ENCODE peak calls at places on chromosomes 6 and 20, in five cellular contexts. V is K562, C is GM12878, B is HepG2, K is H1. O is an unnamed sample.

GRCh38 chr6:1388927-1389790 is at the start of gene FOXF2:
- DNase-seq in V (peak), C (no peak), B (no peak), K (no peak), O (peak)

GRCh38 chr6:18586133-18586532 is 199.0 kb downstream of the RNF144B start:
- DNase-seq in V (no peak), C (no peak), B (no peak), K (no peak), O (no peak)

GRCh38 chr6:116399287-116399686 is 28.5 kb downstream of the DSE start:
- DNase-seq in V (no peak), C (no peak), B (no peak), K (no peak), O (no peak)

GRCh38 chr20:34536798-34537394 is 20.7 kb downstream of the DYNLRB1 start:
- DNase-seq in V (no peak), C (no peak), B (peak), K (no peak), O (peak)

GRCh38 chr6:108945686-108946158 is 97.5 kb downstream of the ARMC2 start:
- DNase-seq in V (no peak), C (no peak), B (no peak), K (no peak), O (peak)

GRCh38 chr20:31723282-31724078 is 812 bp upstream of the BCL2L1 start:
- DNase-seq in V (peak), C (peak), B (peak), K (peak), O (peak)

GRCh38 chr20:11972478-11972877 is 54.8 kb downstream of the BTBD3 start:
- DNase-seq in V (no peak), C (no peak), B (no peak), K (no peak), O (no peak)

GRCh38 chr20:9792674-9793073 is 46.2 kb downstream of the PAK5 start:
- DNase-seq in V (no peak), C (no peak), B (no peak), K (no peak), O (no peak)

GRCh38 chr6:72636786-72637185 is 14.9 kb downstream of the KCNQ5 start:
- DNase-seq in V (no peak), C (no peak), B (no peak), K (no peak), O (no peak)

GRCh38 chr20:62875419-62876355 is 14.1 kb upstream of the TCFL5 start:
- DNase-seq in V (peak), C (no peak), B (peak), K (no peak), O (peak)

GRCh38 chr6:74603676-74604075 is 602.2 kb downstream of the COL12A1 start:
- DNase-seq in V (no peak), C (no peak), B (no peak), K (no peak), O (no peak)

GRCh38 chr6:11270030-11271027 is 37.9 kb upstream of the NEDD9 start:
- DNase-seq in V (no peak), C (no peak), B (peak), K (no peak), O (no peak)

GRCh38 chr6:108944058-108944457 is 95.8 kb downstream of the ARMC2 start:
- DNase-seq in V (no peak), C (no peak), B (no peak), K (no peak), O (no peak)

GRCh38 chr20:52958206-52958605 is 14.0 kb upstream of the TSHZ2 start:
- DNase-seq in V (no peak), C (no peak), B (no peak), K (no peak), O (no peak)

GRCh38 chr20:4717816-4718215 is 3.9 kb upstream of the PRND start:
- DNase-seq in V (no peak), C (no peak), B (no peak), K (no peak), O (no peak)

GRCh38 chr6:136811261-136811660 is 11.1 kb upstream of the PEX7 start:
- DNase-seq in V (no peak), C (no peak), B (no peak), K (no peak), O (no peak)

GRCh38 chr6:76940186-76940585 is 523.1 kb downstream of the HTR1B start:
- DNase-seq in V (no peak), C (no peak), B (no peak), K (no peak), O (no peak)

GRCh38 chr6:73636048-73636447 is 17.7 kb downstream of the SLC17A5 start:
- DNase-seq in V (no peak), C (no peak), B (no peak), K (no peak), O (no peak)

GRCh38 chr6:33384581-33385020 is 7.0 kb upstream of the KIFC1 start:
- DNase-seq in V (peak), C (no peak), B (no peak), K (no peak), O (peak)

GRCh38 chr20:33285861-33286495 is 3.0 kb downstream of the BPIFB1 start:
- DNase-seq in V (no peak), C (no peak), B (no peak), K (no peak), O (no peak)

GRCh38 chr6:44223471-44224153 is at the start of gene SLC29A1:
- DNase-seq in V (peak), C (no peak), B (peak), K (no peak), O (peak)

GRCh38 chr6:154768280-154768679 is 35.1 kb downstream of the SCAF8 start:
- DNase-seq in V (no peak), C (no peak), B (no peak), K (no peak), O (no peak)

GRCh38 chr6:4466769-4467480 is 309.3 kb upstream of the CDYL start:
- DNase-seq in V (no peak), C (no peak), B (no peak), K (no peak), O (no peak)

GRCh38 chr20:47066484-47067270 is 172.0 kb downstream of the EYA2 start:
- DNase-seq in V (no peak), C (no peak), B (no peak), K (no peak), O (no peak)

GRCh38 chr6:145075425-145075824 is 659.9 kb downstream of the EPM2A start:
- DNase-seq in V (no peak), C (no peak), B (no peak), K (no peak), O (no peak)

GRCh38 chr6:53546256-53546655 is 1.4 kb upstream of the GCLC start:
- DNase-seq in V (no peak), C (no peak), B (no peak), K (no peak), O (no peak)

GRCh38 chr6:12572884-12573824 is 143.4 kb upstream of the PHACTR1 start:
- DNase-seq in V (no peak), C (no peak), B (no peak), K (no peak), O (peak)

GRCh38 chr20:57261488-57262243 is 4.8 kb downstream of the BMP7 start:
- DNase-seq in V (no peak), C (no peak), B (no peak), K (no peak), O (peak)

GRCh38 chr6:35168461-35168861 is 27.3 kb upstream of the TCP11 start:
- DNase-seq in V (no peak), C (no peak), B (no peak), K (no peak), O (no peak)

GRCh38 chr6:128507337-128508310 is 12.8 kb downstream of the PTPRK start:
- DNase-seq in V (no peak), C (no peak), B (peak), K (no peak), O (no peak)

GRCh38 chr20:34922654-34923381 is 32.8 kb downstream of the GSS start:
- DNase-seq in V (no peak), C (no peak), B (peak), K (no peak), O (no peak)

GRCh38 chr6:39476670-39477069 is 154.2 kb upstream of the KCNK16 start:
- DNase-seq in V (no peak), C (no peak), B (no peak), K (no peak), O (no peak)

GRCh38 chr6:106181664-106182418 is 95.7 kb downstream of the PRDM1 start:
- DNase-seq in V (no peak), C (peak), B (no peak), K (no peak), O (no peak)

GRCh38 chr20:3164043-3164762 is 4.5 kb upstream of the FASTKD5 start:
- DNase-seq in V (no peak), C (no peak), B (no peak), K (no peak), O (no peak)

GRCh38 chr6:96007663-96008062 is 8.1 kb upstream of the FUT9 start:
- DNase-seq in V (no peak), C (no peak), B (peak), K (no peak), O (no peak)

GRCh38 chr6:25882066-25882496 is 8.0 kb upstream of the SLC17A3 start:
- DNase-seq in V (no peak), C (no peak), B (no peak), K (peak), O (peak)

GRCh38 chr6:16711551-16712249 is 49.6 kb downstream of the ATXN1 start:
- DNase-seq in V (no peak), C (no peak), B (peak), K (no peak), O (no peak)

GRCh38 chr6:127026247-127026646 is 92.2 kb upstream of the RSPO3 start:
- DNase-seq in V (no peak), C (no peak), B (no peak), K (no peak), O (peak)

DNA sequence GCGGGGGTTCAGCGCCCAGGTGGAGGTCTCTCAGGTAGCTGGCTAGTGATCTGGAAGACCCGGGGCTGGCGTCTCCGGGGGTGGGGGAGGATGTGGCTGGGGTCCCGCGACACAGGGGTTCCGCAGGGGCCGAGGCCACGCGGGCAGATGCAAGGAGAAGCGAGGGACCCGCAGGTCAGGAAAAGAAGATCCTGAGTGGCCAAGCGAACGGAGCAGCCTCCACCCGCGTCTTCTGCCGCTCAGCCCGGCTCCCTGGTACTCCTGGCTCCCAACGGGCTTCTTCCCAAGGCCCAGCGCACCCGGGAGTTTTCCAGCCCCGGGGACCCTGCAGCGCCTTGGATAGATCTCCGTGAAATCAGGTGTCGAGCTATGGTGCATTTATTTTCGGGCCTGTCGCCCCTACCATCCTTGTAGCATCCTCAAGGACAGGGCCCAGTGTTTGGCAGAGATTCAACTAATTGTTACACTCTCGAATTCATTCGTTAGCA is 674 bp upstream of the CHD6 start:
- DNase-seq in V (no peak), C (no peak), B (no peak), K (no peak), O (peak)
- TF ChIP-seq CREB1 in V (no peak), C (no peak), B (no peak), K (no peak), O (no peak)

GRCh38 chr6:37168163-37168758 is 1.7 kb upstream of the PIM1 start:
- DNase-seq in V (no peak), C (no peak), B (no peak), K (no peak), O (peak)
- H3K27ac ChIP-seq in V (peak), C (no peak), B (no peak), K (no peak), O (peak)

GRCh38 chr6:46347669-46348068 is 143.6 kb downstream of the RCAN2 start:
- DNase-seq in V (no peak), C (peak), B (no peak), K (no peak), O (no peak)
- TF ChIP-seq CREB1 in V (no peak), C (no peak), B (no peak), K (no peak), O (no peak)

GRCh38 chr20:24790746-24791283 is 158.3 kb upstream of the CST7 start:
- DNase-seq in V (no peak), C (no peak), B (no peak), K (no peak), O (peak)

GRCh38 chr20:24789877-24790276 is 159.2 kb upstream of the CST7 start:
- DNase-seq in V (no peak), C (no peak), B (no peak), K (no peak), O (no peak)

GRCh38 chr20:24795444-24795843 is 153.6 kb upstream of the CST7 start:
- DNase-seq in V (no peak), C (no peak), B (no peak), K (no peak), O (no peak)

GRCh38 chr20:24791949-24792348 is 157.1 kb upstream of the CST7 start:
- DNase-seq in V (peak), C (no peak), B (no peak), K (no peak), O (no peak)

GRCh38 chr20:24792641-24793495 is 156.2 kb upstream of the CST7 start:
- DNase-seq in V (no peak), C (no peak), B (no peak), K (no peak), O (no peak)
- H3K27ac ChIP-seq in V (no peak), C (no peak), B (no peak), K (no peak), O (no peak)

GRCh38 chr20:26163890-26164289 is 467.2 kb upstream of the ZNF337 start:
- DNase-seq in V (no peak), C (no peak), B (no peak), K (no peak), O (no peak)
- TF ChIP-seq CREB1 in V (no peak), C (no peak), B (no peak), K (no peak), O (no peak)

GRCh38 chr20:45410887-45411286 is 2.8 kb downstream of the DBNDD2 start:
- DNase-seq in V (no peak), C (no peak), B (no peak), K (no peak), O (no peak)
- H3K27ac ChIP-seq in V (peak), C (no peak), B (no peak), K (no peak), O (no peak)

DNA sequence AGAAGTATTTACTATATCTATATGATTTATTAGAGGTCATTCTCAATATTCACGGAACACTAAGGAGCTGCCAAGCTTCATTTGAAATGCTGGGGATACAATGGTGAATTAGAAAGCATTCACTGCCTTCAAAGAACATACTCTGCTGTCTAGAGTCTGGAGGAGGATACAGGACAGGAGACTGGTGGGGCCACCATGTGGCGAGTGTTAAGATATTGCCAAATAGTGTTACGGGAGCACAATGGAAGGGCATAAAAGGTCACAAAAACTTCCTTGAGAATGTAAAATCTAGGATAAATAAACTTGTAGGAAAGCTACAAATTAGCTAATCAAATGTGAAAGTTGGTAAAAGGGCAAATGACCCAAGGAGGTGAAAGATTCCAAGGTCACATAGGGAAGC is 271.7 kb downstream of the RFPL4B start:
- DNase-seq in V (no peak), C (no peak), B (no peak), K (no peak), O (peak)
- TF ChIP-seq CREB1 in V (no peak), C (no peak), B (no peak), K (no peak), O (no peak)

GRCh38 chr20:38924718-38925117 is 1.5 kb upstream of the FAM83D start:
- DNase-seq in V (no peak), C (no peak), B (no peak), K (no peak), O (no peak)

GRCh38 chr20:38926142-38926933 is at the start of gene FAM83D:
- DNase-seq in V (peak), C (peak), B (peak), K (peak), O (peak)

GRCh38 chr20:38930242-38930569 is 4.0 kb downstream of the FAM83D start:
- DNase-seq in V (no peak), C (no peak), B (no peak), K (no peak), O (no peak)

GRCh38 chr20:38926934-38927616 is 858 bp downstream of the FAM83D start:
- DNase-seq in V (no peak), C (no peak), B (no peak), K (no peak), O (no peak)

GRCh38 chr20:38927902-38928578 is 1.8 kb downstream of the FAM83D start:
- DNase-seq in V (no peak), C (no peak), B (no peak), K (no peak), O (no peak)
- H3K27ac ChIP-seq in V (peak), C (no peak), B (no peak), K (no peak), O (no peak)

O was measured in GM23338.